ENCODE peak calls at places on chromosomes 4 and X, in ten cellular contexts. B, R, Y, U, W, J, K, D, E and F are unnamed samples.

GRCh38 chrX:1599791-1600405 is 8.5 kb downstream of the AKAP17A start:
- DNase-seq in R (no peak), D (no peak), B (peak; percentile 72), Y (no peak), K (no peak), J (no peak), W (no peak), E (no peak), U (no peak), F (no peak)

GRCh38 chrX:110146521-110146920 is 143.6 kb downstream of the TMEM164 start:
- DNase-seq in U (peak; percentile 55), W (peak; percentile 8), D (no peak), E (no peak), K (no peak), R (no peak), J (peak; percentile 65), Y (no peak), B (no peak), F (peak; percentile 35)

GRCh38 chr4:19982556-19982955 is 269.1 kb upstream of the SLIT2 start:
- DNase-seq in K (no peak), E (no peak), W (no peak), J (no peak), D (no peak), R (no peak), U (no peak), Y (no peak), B (no peak), F (no peak)

GRCh38 chr4:99938243-99938753 is 8.1 kb downstream of the DNAJB14 start:
- DNase-seq in Y (no peak), J (no peak), B (no peak), K (no peak), E (no peak), D (no peak), U (peak; percentile 39), R (no peak), W (no peak), F (no peak)

GRCh38 chrX:133468081-133468480 is 52.8 kb upstream of the GPC4 start:
- DNase-seq in K (no peak), Y (no peak), W (no peak), R (no peak), D (no peak), B (no peak), J (no peak), U (no peak), E (no peak), F (no peak)

GRCh38 chrX:11750051-11750450 is 8.0 kb upstream of the MSL3 start:
- DNase-seq in U (no peak), J (no peak), E (no peak), D (no peak), B (no peak), Y (no peak), W (no peak), K (no peak), R (no peak), F (no peak)

GRCh38 chrX:71917621-71918341 is 7.1 kb downstream of the NHSL2 start:
- DNase-seq in W (no peak), E (no peak), Y (no peak), B (no peak), D (no peak), J (peak; percentile 55), R (no peak), U (no peak), K (no peak), F (no peak)

GRCh38 chr4:158112612-158113011 is 60.2 kb downstream of the GASK1B start:
- DNase-seq in Y (no peak), B (no peak), K (no peak), W (no peak), J (no peak), E (no peak), D (no peak), U (no peak), R (no peak), F (no peak)

GRCh38 chr4:20423420-20423819 is 171.7 kb downstream of the SLIT2 start:
- DNase-seq in D (no peak), K (no peak), J (no peak), Y (no peak), E (no peak), R (no peak), W (no peak), U (no peak), B (no peak), F (no peak)

GRCh38 chrX:112832481-112833095 is 8.0 kb downstream of the AMOT start:
- DNase-seq in E (no peak), J (peak; percentile 16), D (no peak), R (no peak), U (no peak), Y (no peak), K (no peak), B (no peak), W (peak; percentile 49), F (peak; percentile 69)

GRCh38 chr4:147842573-147842972 is 110.7 kb downstream of the ARHGAP10 start:
- DNase-seq in J (no peak), W (no peak), K (no peak), D (no peak), Y (no peak), E (no peak), U (no peak), B (no peak), R (peak; percentile 86), F (no peak)

GRCh38 chr4:158042591-158043030 is 130.2 kb downstream of the GASK1B start:
- DNase-seq in Y (no peak), D (no peak), R (no peak), E (no peak), U (no peak), K (no peak), J (no peak), B (no peak), W (no peak), F (no peak)

DNA sequence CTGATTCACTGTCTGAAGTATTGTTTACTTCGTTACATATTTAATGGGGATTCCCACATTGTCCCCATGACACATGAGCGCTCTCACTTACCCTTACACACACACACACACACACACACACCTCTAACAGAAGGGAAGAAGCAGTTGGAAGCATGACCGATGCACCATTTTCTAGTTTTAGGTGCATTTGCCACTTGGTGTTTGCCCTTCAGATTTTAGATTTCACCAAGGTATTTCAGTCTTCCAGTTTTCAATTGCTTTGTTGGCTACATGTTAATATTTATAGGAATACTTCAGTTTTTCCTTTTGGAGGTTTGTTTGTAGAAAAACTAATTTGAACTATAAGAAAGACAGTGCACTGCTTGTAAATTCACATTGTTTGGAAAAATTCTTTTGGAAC is 3.1 kb downstream of the POU4F2 start:
- DNase-seq in D (no peak), K (no peak), J (no peak), R (no peak), Y (no peak), W (no peak), E (no peak), U (no peak), B (no peak), F (no peak)
- TF ChIP-seq POLR2AphosphoS5 in D (no peak), K (no peak), J (no peak), R (no peak), Y (no peak), W (no peak), E (no peak), U (no peak), B (no peak), F (no peak)

GRCh38 chr4:39609454-39609911 is 29.2 kb downstream of the SMIM14 start:
- DNase-seq in B (no peak), D (no peak), U (no peak), R (no peak), J (no peak), K (peak; percentile 15), Y (no peak), E (no peak), W (no peak), F (no peak)
- TF ChIP-seq POLR2AphosphoS5 in B (no peak), D (no peak), U (no peak), R (no peak), J (no peak), K (no peak), Y (no peak), E (peak; percentile 41), W (no peak), F (no peak)

GRCh38 chrX:40501456-40501855 is 79.3 kb upstream of the ATP6AP2 start:
- DNase-seq in W (peak; percentile 5), K (no peak), E (no peak), Y (no peak), J (no peak), D (no peak), B (no peak), R (no peak), U (no peak), F (no peak)

GRCh38 chrX:40502688-40503087 is 78.1 kb upstream of the ATP6AP2 start:
- DNase-seq in Y (no peak), E (no peak), J (no peak), W (no peak), B (no peak), D (no peak), R (no peak), U (no peak), K (no peak), F (no peak)

GRCh38 chrX:40495659-40496058 is 85.1 kb upstream of the ATP6AP2 start:
- DNase-seq in J (no peak), W (no peak), R (no peak), B (no peak), U (no peak), Y (no peak), K (no peak), D (no peak), E (no peak), F (no peak)

DNA sequence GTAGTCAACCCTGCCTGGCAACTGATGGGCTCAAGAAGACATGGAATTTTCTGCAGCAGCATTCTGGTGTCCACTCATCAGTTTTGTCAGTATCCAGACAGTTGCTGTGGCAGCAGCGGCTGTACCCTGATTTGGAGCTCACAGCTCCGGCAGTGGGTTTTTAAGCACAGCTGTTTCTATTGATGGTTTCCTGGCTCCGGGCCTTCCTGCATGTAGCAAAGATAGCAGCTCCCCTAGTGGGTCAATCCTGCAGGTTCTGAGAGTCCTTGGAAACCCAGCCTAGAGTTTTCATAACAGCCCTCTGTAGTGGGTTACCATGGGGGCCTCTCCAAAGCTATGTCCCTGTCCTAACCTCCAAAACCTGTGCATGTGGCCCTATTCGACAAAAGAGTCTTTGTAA is 84.0 kb upstream of the ATP6AP2 start:
- DNase-seq in W (no peak), U (peak; percentile 41), D (no peak), E (no peak), B (no peak), Y (no peak), J (peak; percentile 59), K (no peak), R (no peak), F (no peak)
- TF ChIP-seq POLR2AphosphoS5 in W (no peak), U (no peak), D (no peak), E (no peak), B (no peak), Y (no peak), J (no peak), K (no peak), R (no peak), F (no peak)

GRCh38 chr4:76342803-76343202 is 36.3 kb downstream of the STBD1 start:
- DNase-seq in W (no peak), D (no peak), R (no peak), J (no peak), E (no peak), B (no peak), U (no peak), Y (no peak), K (no peak), F (no peak)

GRCh38 chr4:76342191-76342590 is 35.7 kb downstream of the STBD1 start:
- DNase-seq in B (no peak), Y (no peak), D (no peak), R (no peak), W (no peak), U (no peak), K (no peak), E (no peak), J (no peak), F (no peak)

GRCh38 chr4:76339364-76339763 is 32.8 kb downstream of the STBD1 start:
- DNase-seq in W (no peak), Y (no peak), D (no peak), K (no peak), R (no peak), B (no peak), U (no peak), E (no peak), J (no peak), F (no peak)

GRCh38 chr4:76341063-76341462 is 34.5 kb downstream of the STBD1 start:
- DNase-seq in D (no peak), B (no peak), K (peak; percentile 57), J (no peak), E (no peak), R (no peak), U (no peak), W (no peak), Y (no peak), F (no peak)
- TF ChIP-seq POLR2AphosphoS5 in D (no peak), B (no peak), K (no peak), J (no peak), E (no peak), R (no peak), U (no peak), W (no peak), Y (no peak), F (no peak)